ENCODE peak calls at places on chromosomes 16 and 17, in nine cellular contexts. One of them, this sample, is unnamed.
A peak's percentile ranks its signal among the peaks of the same experiment; 100 is the strongest.

GRCh38 chr17:21318439-21318838 is 33.9 kb downstream of the MAP2K3 start:
- DNase-seq in occipital lobe: no peak
- DNase-seq in HFFc6: no peak
- DNase-seq in T-cell: no peak
- DNase-seq in nephron progenitor cell: peak; percentile 30
- DNase-seq in GM20000: no peak
- DNase-seq in WTC11: peak; percentile 56
- DNase-seq in fibroblast of mammary gland: no peak
- DNase-seq in stimulated activated CD8-positive, alpha-beta memory T cell treated with anti-CD3 and anti-CD28 coated beads, Interleukin-4, amount 100 ng/mL, for 1 hour: no peak
- DNase-seq in this sample: no peak

GRCh38 chr17:62790554-62790953 is 17.6 kb downstream of the MARCHF10 start:
- DNase-seq in occipital lobe: no peak
- DNase-seq in HFFc6: peak; percentile 91
- DNase-seq in T-cell: no peak
- DNase-seq in nephron progenitor cell: no peak
- DNase-seq in GM20000: no peak
- DNase-seq in WTC11: no peak
- DNase-seq in fibroblast of mammary gland: peak; percentile 88
- DNase-seq in stimulated activated CD8-positive, alpha-beta memory T cell treated with anti-CD3 and anti-CD28 coated beads, Interleukin-4, amount 100 ng/mL, for 1 hour: no peak
- DNase-seq in this sample: no peak

GRCh38 chr17:17988427-17988945 is 15.8 kb downstream of the DRC3 start:
- DNase-seq in occipital lobe: no peak
- DNase-seq in HFFc6: no peak
- DNase-seq in T-cell: no peak
- DNase-seq in nephron progenitor cell: no peak
- DNase-seq in GM20000: no peak
- DNase-seq in WTC11: no peak
- DNase-seq in fibroblast of mammary gland: no peak
- DNase-seq in stimulated activated CD8-positive, alpha-beta memory T cell treated with anti-CD3 and anti-CD28 coated beads, Interleukin-4, amount 100 ng/mL, for 1 hour: no peak
- DNase-seq in this sample: no peak

GRCh38 chr17:58309918-58310259 is 18.7 kb downstream of the TSPOAP1 start:
- DNase-seq in occipital lobe: no peak
- DNase-seq in HFFc6: no peak
- DNase-seq in T-cell: no peak
- DNase-seq in nephron progenitor cell: no peak
- DNase-seq in GM20000: no peak
- DNase-seq in WTC11: no peak
- DNase-seq in fibroblast of mammary gland: no peak
- DNase-seq in stimulated activated CD8-positive, alpha-beta memory T cell treated with anti-CD3 and anti-CD28 coated beads, Interleukin-4, amount 100 ng/mL, for 1 hour: no peak
- DNase-seq in this sample: no peak

GRCh38 chr16:3702082-3702481 is 15.2 kb downstream of the TRAP1 start:
- DNase-seq in occipital lobe: no peak
- DNase-seq in HFFc6: no peak
- DNase-seq in T-cell: no peak
- DNase-seq in nephron progenitor cell: no peak
- DNase-seq in GM20000: no peak
- DNase-seq in WTC11: no peak
- DNase-seq in fibroblast of mammary gland: no peak
- DNase-seq in stimulated activated CD8-positive, alpha-beta memory T cell treated with anti-CD3 and anti-CD28 coated beads, Interleukin-4, amount 100 ng/mL, for 1 hour: no peak
- DNase-seq in this sample: no peak

GRCh38 chr17:17235212-17236174 is 1.5 kb downstream of the FLCN start:
- DNase-seq in occipital lobe: peak; percentile 56
- DNase-seq in HFFc6: peak; percentile 11
- DNase-seq in T-cell: no peak
- DNase-seq in nephron progenitor cell: no peak
- DNase-seq in GM20000: no peak
- DNase-seq in WTC11: no peak
- DNase-seq in fibroblast of mammary gland: peak; percentile 50
- DNase-seq in stimulated activated CD8-positive, alpha-beta memory T cell treated with anti-CD3 and anti-CD28 coated beads, Interleukin-4, amount 100 ng/mL, for 1 hour: no peak
- DNase-seq in this sample: no peak

GRCh38 chr16:1293921-1294656 is 15.3 kb upstream of the UBE2I start:
- DNase-seq in occipital lobe: no peak
- DNase-seq in HFFc6: no peak
- DNase-seq in T-cell: no peak
- DNase-seq in nephron progenitor cell: no peak
- DNase-seq in GM20000: no peak
- DNase-seq in WTC11: no peak
- DNase-seq in fibroblast of mammary gland: no peak
- DNase-seq in stimulated activated CD8-positive, alpha-beta memory T cell treated with anti-CD3 and anti-CD28 coated beads, Interleukin-4, amount 100 ng/mL, for 1 hour: no peak
- DNase-seq in this sample: no peak

GRCh38 chr17:21689604-21690003 is 2.7 kb upstream of the KCNJ18 start:
- DNase-seq in occipital lobe: peak; percentile 33
- DNase-seq in HFFc6: peak; percentile 65
- DNase-seq in T-cell: no peak
- DNase-seq in nephron progenitor cell: no peak
- DNase-seq in GM20000: no peak
- DNase-seq in WTC11: no peak
- DNase-seq in fibroblast of mammary gland: peak; percentile 95
- DNase-seq in stimulated activated CD8-positive, alpha-beta memory T cell treated with anti-CD3 and anti-CD28 coated beads, Interleukin-4, amount 100 ng/mL, for 1 hour: no peak
- DNase-seq in this sample: no peak

GRCh38 chr16:22424161-22424937 is 49.9 kb upstream of the CDR2 start:
- DNase-seq in occipital lobe: peak; percentile 30
- DNase-seq in HFFc6: peak; percentile 52
- DNase-seq in T-cell: no peak
- DNase-seq in nephron progenitor cell: no peak
- DNase-seq in GM20000: no peak
- DNase-seq in WTC11: no peak
- DNase-seq in fibroblast of mammary gland: peak; percentile 63
- DNase-seq in stimulated activated CD8-positive, alpha-beta memory T cell treated with anti-CD3 and anti-CD28 coated beads, Interleukin-4, amount 100 ng/mL, for 1 hour: no peak
- DNase-seq in this sample: no peak

GRCh38 chr16:79751785-79752184 is 151.2 kb upstream of the MAF start:
- DNase-seq in occipital lobe: peak; percentile 13
- DNase-seq in HFFc6: no peak
- DNase-seq in T-cell: no peak
- DNase-seq in nephron progenitor cell: no peak
- DNase-seq in GM20000: no peak
- DNase-seq in WTC11: no peak
- DNase-seq in fibroblast of mammary gland: peak; percentile 65
- DNase-seq in stimulated activated CD8-positive, alpha-beta memory T cell treated with anti-CD3 and anti-CD28 coated beads, Interleukin-4, amount 100 ng/mL, for 1 hour: no peak
- DNase-seq in this sample: no peak

GRCh38 chr17:29717817-29718216 is 95.1 kb upstream of the CORO6 start:
- DNase-seq in occipital lobe: no peak
- DNase-seq in HFFc6: no peak
- DNase-seq in T-cell: no peak
- DNase-seq in nephron progenitor cell: no peak
- DNase-seq in GM20000: no peak
- DNase-seq in WTC11: no peak
- DNase-seq in fibroblast of mammary gland: no peak
- DNase-seq in stimulated activated CD8-positive, alpha-beta memory T cell treated with anti-CD3 and anti-CD28 coated beads, Interleukin-4, amount 100 ng/mL, for 1 hour: no peak
- DNase-seq in this sample: no peak

GRCh38 chr17:63258785-63259184 is 187.3 kb downstream of the CYB561 start:
- DNase-seq in occipital lobe: no peak
- DNase-seq in HFFc6: no peak
- DNase-seq in T-cell: no peak
- DNase-seq in nephron progenitor cell: no peak
- DNase-seq in GM20000: no peak
- DNase-seq in WTC11: no peak
- DNase-seq in fibroblast of mammary gland: no peak
- DNase-seq in stimulated activated CD8-positive, alpha-beta memory T cell treated with anti-CD3 and anti-CD28 coated beads, Interleukin-4, amount 100 ng/mL, for 1 hour: no peak
- DNase-seq in this sample: no peak

GRCh38 chr17:34826332-34826731 is 134.9 kb downstream of the CCT6B start:
- DNase-seq in occipital lobe: no peak
- DNase-seq in HFFc6: peak; percentile 3
- DNase-seq in T-cell: no peak
- DNase-seq in nephron progenitor cell: no peak
- DNase-seq in GM20000: no peak
- DNase-seq in WTC11: no peak
- DNase-seq in fibroblast of mammary gland: peak; percentile 9
- DNase-seq in stimulated activated CD8-positive, alpha-beta memory T cell treated with anti-CD3 and anti-CD28 coated beads, Interleukin-4, amount 100 ng/mL, for 1 hour: no peak
- DNase-seq in this sample: no peak

GRCh38 chr16:29943846-29944669 is 17.8 kb upstream of the TMEM219 start:
- DNase-seq in occipital lobe: no peak
- DNase-seq in HFFc6: peak; percentile 99
- DNase-seq in T-cell: no peak
- DNase-seq in nephron progenitor cell: peak; percentile 28
- DNase-seq in GM20000: no peak
- DNase-seq in WTC11: peak; percentile 19
- DNase-seq in fibroblast of mammary gland: peak; percentile 99
- DNase-seq in stimulated activated CD8-positive, alpha-beta memory T cell treated with anti-CD3 and anti-CD28 coated beads, Interleukin-4, amount 100 ng/mL, for 1 hour: no peak
- DNase-seq in this sample: no peak

GRCh38 chr16:17590711-17591654 is 120.2 kb upstream of the XYLT1 start:
- DNase-seq in occipital lobe: no peak
- DNase-seq in HFFc6: peak; percentile 49
- DNase-seq in T-cell: peak; percentile 65
- DNase-seq in nephron progenitor cell: no peak
- DNase-seq in GM20000: no peak
- DNase-seq in WTC11: no peak
- DNase-seq in fibroblast of mammary gland: peak; percentile 19
- DNase-seq in stimulated activated CD8-positive, alpha-beta memory T cell treated with anti-CD3 and anti-CD28 coated beads, Interleukin-4, amount 100 ng/mL, for 1 hour: no peak
- DNase-seq in this sample: no peak

GRCh38 chr16:69761983-69762842 is at the start of gene WWP2:
- DNase-seq in occipital lobe: peak; percentile 76
- DNase-seq in HFFc6: peak; percentile 18
- DNase-seq in T-cell: peak; percentile 73
- DNase-seq in nephron progenitor cell: peak; percentile 86
- DNase-seq in GM20000: peak; percentile 91
- DNase-seq in WTC11: peak; percentile 84
- DNase-seq in fibroblast of mammary gland: peak; percentile 40
- DNase-seq in stimulated activated CD8-positive, alpha-beta memory T cell treated with anti-CD3 and anti-CD28 coated beads, Interleukin-4, amount 100 ng/mL, for 1 hour: peak; percentile 49
- DNase-seq in this sample: peak; percentile 17

GRCh38 chr17:83135692-83136091 is 56.3 kb downstream of the METRNL start:
- DNase-seq in occipital lobe: no peak
- DNase-seq in HFFc6: no peak
- DNase-seq in T-cell: no peak
- DNase-seq in nephron progenitor cell: no peak
- DNase-seq in GM20000: no peak
- DNase-seq in WTC11: no peak
- DNase-seq in fibroblast of mammary gland: no peak
- DNase-seq in stimulated activated CD8-positive, alpha-beta memory T cell treated with anti-CD3 and anti-CD28 coated beads, Interleukin-4, amount 100 ng/mL, for 1 hour: no peak
- DNase-seq in this sample: no peak

GRCh38 chr16:3131755-3132377 is 3.0 kb upstream of the ZNF213 start:
- DNase-seq in occipital lobe: no peak
- DNase-seq in HFFc6: peak; percentile 23
- DNase-seq in T-cell: no peak
- DNase-seq in nephron progenitor cell: peak; percentile 66
- DNase-seq in GM20000: no peak
- DNase-seq in WTC11: peak; percentile 81
- DNase-seq in fibroblast of mammary gland: peak; percentile 41
- DNase-seq in stimulated activated CD8-positive, alpha-beta memory T cell treated with anti-CD3 and anti-CD28 coated beads, Interleukin-4, amount 100 ng/mL, for 1 hour: no peak
- DNase-seq in this sample: no peak

GRCh38 chr17:7015587-7016020 is 3.2 kb downstream of the RNASEK start:
- DNase-seq in occipital lobe: no peak
- DNase-seq in HFFc6: no peak
- DNase-seq in T-cell: no peak
- DNase-seq in nephron progenitor cell: no peak
- DNase-seq in GM20000: peak; percentile 55
- DNase-seq in WTC11: no peak
- DNase-seq in fibroblast of mammary gland: no peak
- DNase-seq in stimulated activated CD8-positive, alpha-beta memory T cell treated with anti-CD3 and anti-CD28 coated beads, Interleukin-4, amount 100 ng/mL, for 1 hour: no peak
- DNase-seq in this sample: no peak

GRCh38 chr16:69143116-69143515 is 10.7 kb downstream of the UTP4 start:
- DNase-seq in occipital lobe: no peak
- DNase-seq in HFFc6: no peak
- DNase-seq in T-cell: no peak
- DNase-seq in nephron progenitor cell: no peak
- DNase-seq in GM20000: no peak
- DNase-seq in WTC11: no peak
- DNase-seq in fibroblast of mammary gland: no peak
- DNase-seq in stimulated activated CD8-positive, alpha-beta memory T cell treated with anti-CD3 and anti-CD28 coated beads, Interleukin-4, amount 100 ng/mL, for 1 hour: no peak
- DNase-seq in this sample: no peak

GRCh38 chr17:64687959-64688358 is 25.9 kb upstream of the SMURF2 start:
- DNase-seq in occipital lobe: no peak
- DNase-seq in HFFc6: peak; percentile 75
- DNase-seq in T-cell: no peak
- DNase-seq in nephron progenitor cell: no peak
- DNase-seq in GM20000: no peak
- DNase-seq in WTC11: no peak
- DNase-seq in fibroblast of mammary gland: peak; percentile 88
- DNase-seq in stimulated activated CD8-positive, alpha-beta memory T cell treated with anti-CD3 and anti-CD28 coated beads, Interleukin-4, amount 100 ng/mL, for 1 hour: no peak
- DNase-seq in this sample: no peak

GRCh38 chr16:54812229-54812628 is 118.4 kb upstream of the IRX5 start:
- DNase-seq in occipital lobe: no peak
- DNase-seq in HFFc6: no peak
- DNase-seq in T-cell: no peak
- DNase-seq in nephron progenitor cell: no peak
- DNase-seq in GM20000: no peak
- DNase-seq in WTC11: no peak
- DNase-seq in fibroblast of mammary gland: peak; percentile 21
- DNase-seq in stimulated activated CD8-positive, alpha-beta memory T cell treated with anti-CD3 and anti-CD28 coated beads, Interleukin-4, amount 100 ng/mL, for 1 hour: no peak
- DNase-seq in this sample: no peak

GRCh38 chr17:3559270-3559645 is 1.6 kb upstream of the TRPV3 start:
- DNase-seq in occipital lobe: no peak
- DNase-seq in HFFc6: no peak
- DNase-seq in T-cell: no peak
- DNase-seq in nephron progenitor cell: no peak
- DNase-seq in GM20000: no peak
- DNase-seq in WTC11: no peak
- DNase-seq in fibroblast of mammary gland: no peak
- DNase-seq in stimulated activated CD8-positive, alpha-beta memory T cell treated with anti-CD3 and anti-CD28 coated beads, Interleukin-4, amount 100 ng/mL, for 1 hour: no peak
- DNase-seq in this sample: no peak

GRCh38 chr17:47184671-47185070 is 4.4 kb downstream of the CDC27 start:
- DNase-seq in occipital lobe: no peak
- DNase-seq in HFFc6: no peak
- DNase-seq in T-cell: no peak
- DNase-seq in nephron progenitor cell: no peak
- DNase-seq in GM20000: no peak
- DNase-seq in WTC11: no peak
- DNase-seq in fibroblast of mammary gland: peak; percentile 67
- DNase-seq in stimulated activated CD8-positive, alpha-beta memory T cell treated with anti-CD3 and anti-CD28 coated beads, Interleukin-4, amount 100 ng/mL, for 1 hour: no peak
- DNase-seq in this sample: no peak

GRCh38 chr16:22116095-22116700 is 23.9 kb downstream of the VWA3A start:
- DNase-seq in occipital lobe: no peak
- DNase-seq in HFFc6: no peak
- DNase-seq in T-cell: no peak
- DNase-seq in nephron progenitor cell: no peak
- DNase-seq in GM20000: no peak
- DNase-seq in WTC11: no peak
- DNase-seq in fibroblast of mammary gland: no peak
- DNase-seq in stimulated activated CD8-positive, alpha-beta memory T cell treated with anti-CD3 and anti-CD28 coated beads, Interleukin-4, amount 100 ng/mL, for 1 hour: no peak
- DNase-seq in this sample: no peak

GRCh38 chr17:74567397-74567796 is at the start of gene CD300H:
- DNase-seq in occipital lobe: no peak
- DNase-seq in HFFc6: no peak
- DNase-seq in T-cell: no peak
- DNase-seq in nephron progenitor cell: no peak
- DNase-seq in GM20000: no peak
- DNase-seq in WTC11: no peak
- DNase-seq in fibroblast of mammary gland: no peak
- DNase-seq in stimulated activated CD8-positive, alpha-beta memory T cell treated with anti-CD3 and anti-CD28 coated beads, Interleukin-4, amount 100 ng/mL, for 1 hour: no peak
- DNase-seq in this sample: no peak

GRCh38 chr17:53607475-53607874 is 215.3 kb upstream of the KIF2B start:
- DNase-seq in occipital lobe: no peak
- DNase-seq in HFFc6: no peak
- DNase-seq in T-cell: no peak
- DNase-seq in nephron progenitor cell: no peak
- DNase-seq in GM20000: no peak
- DNase-seq in WTC11: no peak
- DNase-seq in fibroblast of mammary gland: no peak
- DNase-seq in stimulated activated CD8-positive, alpha-beta memory T cell treated with anti-CD3 and anti-CD28 coated beads, Interleukin-4, amount 100 ng/mL, for 1 hour: no peak
- DNase-seq in this sample: no peak

GRCh38 chr16:71899171-71899570 is 3.8 kb downstream of the IST1 start:
- DNase-seq in occipital lobe: no peak
- DNase-seq in HFFc6: no peak
- DNase-seq in T-cell: no peak
- DNase-seq in nephron progenitor cell: no peak
- DNase-seq in GM20000: no peak
- DNase-seq in WTC11: no peak
- DNase-seq in fibroblast of mammary gland: no peak
- DNase-seq in stimulated activated CD8-positive, alpha-beta memory T cell treated with anti-CD3 and anti-CD28 coated beads, Interleukin-4, amount 100 ng/mL, for 1 hour: no peak
- DNase-seq in this sample: no peak

GRCh38 chr17:37225458-37225857 is 150.3 kb upstream of the C17orf78 start:
- DNase-seq in occipital lobe: no peak
- DNase-seq in HFFc6: no peak
- DNase-seq in T-cell: no peak
- DNase-seq in nephron progenitor cell: no peak
- DNase-seq in GM20000: no peak
- DNase-seq in WTC11: no peak
- DNase-seq in fibroblast of mammary gland: no peak
- DNase-seq in stimulated activated CD8-positive, alpha-beta memory T cell treated with anti-CD3 and anti-CD28 coated beads, Interleukin-4, amount 100 ng/mL, for 1 hour: no peak
- DNase-seq in this sample: no peak

GRCh38 chr16:73036074-73036826 is 11.7 kb downstream of the ZFHX3 start:
- DNase-seq in occipital lobe: no peak
- DNase-seq in HFFc6: no peak
- DNase-seq in T-cell: no peak
- DNase-seq in nephron progenitor cell: no peak
- DNase-seq in GM20000: peak; percentile 76
- DNase-seq in WTC11: peak; percentile 63
- DNase-seq in fibroblast of mammary gland: no peak
- DNase-seq in stimulated activated CD8-positive, alpha-beta memory T cell treated with anti-CD3 and anti-CD28 coated beads, Interleukin-4, amount 100 ng/mL, for 1 hour: no peak
- DNase-seq in this sample: peak; percentile 62

GRCh38 chr17:7019839-7020519 is 2.9 kb upstream of the BCL6B start:
- DNase-seq in occipital lobe: no peak
- DNase-seq in HFFc6: no peak
- DNase-seq in T-cell: no peak
- DNase-seq in nephron progenitor cell: peak; percentile 60
- DNase-seq in GM20000: no peak
- DNase-seq in WTC11: peak; percentile 56
- DNase-seq in fibroblast of mammary gland: peak; percentile 48
- DNase-seq in stimulated activated CD8-positive, alpha-beta memory T cell treated with anti-CD3 and anti-CD28 coated beads, Interleukin-4, amount 100 ng/mL, for 1 hour: no peak
- DNase-seq in this sample: no peak